ENCODE peak calls at places on chromosomes 5 and 9, in seven cellular contexts. O is uterus, M is fibroblast of lung, D is sigmoid colon, J is tibial artery, E is keratinocyte, H is stomach. G is an unnamed sample. For H3K9me3 and H3K4me1, the result is how much of the 10 kb centered on the place peaks cover.

GRCh38 chr9:123453904-123454321 is 97.9 kb downstream of the CRB2 start:
- DNase-seq in O (no peak), M (peak), D (peak), J (no peak), E (no peak), H (peak), G (peak)

GRCh38 chr5:58794875-58795274 is 212.0 kb downstream of the RAB3C start:
- DNase-seq in O (no peak), M (no peak), D (no peak), J (no peak), E (no peak), H (no peak), G (no peak)

GRCh38 chr5:125185740-125186139 is 439.3 kb upstream of the ZNF608 start:
- DNase-seq in O (no peak), M (no peak), D (no peak), J (no peak), E (no peak), H (no peak), G (no peak)

GRCh38 chr5:14231156-14231555 is 88.0 kb downstream of the TRIO start:
- DNase-seq in O (no peak), M (peak), D (no peak), J (no peak), E (no peak), H (no peak), G (no peak)

GRCh38 chr9:89179535-89179919 is 909 bp upstream of the SHC3 start:
- DNase-seq in O (no peak), M (peak), D (no peak), J (no peak), E (no peak), H (no peak), G (no peak)

GRCh38 chr9:134328341-134328840 is 2.1 kb downstream of the RXRA start:
- DNase-seq in O (no peak), M (no peak), D (no peak), J (no peak), E (no peak), H (peak), G (no peak)

GRCh38 chr5:98975223-98975622 is 46.4 kb upstream of the CHD1 start:
- DNase-seq in O (no peak), M (peak), D (no peak), J (no peak), E (no peak), H (no peak), G (no peak)

GRCh38 chr9:126491256-126491879 is 122.4 kb upstream of the LMX1B start:
- DNase-seq in O (peak), M (peak), D (no peak), J (no peak), E (no peak), H (peak), G (no peak)

GRCh38 chr5:152560508-152561137 is 155.5 kb upstream of the NMUR2 start:
- DNase-seq in O (no peak), M (peak), D (no peak), J (peak), E (no peak), H (peak), G (no peak)

GRCh38 chr5:173707392-173707791 is 90.9 kb upstream of the BOD1 start:
- DNase-seq in O (no peak), M (peak), D (no peak), J (peak), E (no peak), H (no peak), G (peak)

GRCh38 chr9:123090956-123091355 is 57.5 kb downstream of the GPR21 start:
- DNase-seq in O (no peak), M (no peak), D (no peak), J (no peak), E (no peak), H (no peak), G (no peak)

GRCh38 chr9:33458444-33458843 is 11.1 kb upstream of the AQP3 start:
- DNase-seq in O (no peak), M (peak), D (no peak), J (no peak), E (peak), H (peak), G (no peak)

GRCh38 chr9:126307306-126308061 is 19.1 kb upstream of the MVB12B start:
- DNase-seq in O (no peak), M (no peak), D (no peak), J (no peak), E (no peak), H (no peak), G (no peak)

GRCh38 chr5:134460551-134460950 is 48.9 kb upstream of the CDKN2AIPNL start:
- DNase-seq in O (no peak), M (no peak), D (no peak), J (no peak), E (no peak), H (no peak), G (no peak)

GRCh38 chr5:137605377-137605776 is 106.3 kb upstream of the SPOCK1 start:
- DNase-seq in O (no peak), M (peak), D (no peak), J (no peak), E (no peak), H (no peak), G (no peak)

GRCh38 chr9:134502261-134503211 is 139.1 kb upstream of the COL5A1 start:
- DNase-seq in O (peak), M (peak), D (peak), J (peak), E (no peak), H (peak), G (peak)

GRCh38 chr5:131532016-131532640 is 102.9 kb downstream of the RAPGEF6 start:
- DNase-seq in O (no peak), M (no peak), D (no peak), J (no peak), E (no peak), H (no peak), G (no peak)

GRCh38 chr5:90093931-90094485 is 315.5 kb downstream of the CETN3 start:
- DNase-seq in O (no peak), M (no peak), D (no peak), J (no peak), E (peak), H (no peak), G (no peak)

GRCh38 chr5:90095292-90096060 is 314.1 kb downstream of the CETN3 start:
- DNase-seq in O (no peak), M (peak), D (no peak), J (no peak), E (peak), H (no peak), G (no peak)

GRCh38 chr5:90096415-90097081 is 313.0 kb downstream of the CETN3 start:
- DNase-seq in O (peak), M (peak), D (no peak), J (no peak), E (peak), H (peak), G (peak)

GRCh38 chr5:90099099-90099498 is 310.5 kb downstream of the CETN3 start:
- DNase-seq in O (no peak), M (peak), D (no peak), J (no peak), E (no peak), H (no peak), G (no peak)

GRCh38 chr5:90097082-90097477 is 312.5 kb downstream of the CETN3 start:
- DNase-seq in O (no peak), M (no peak), D (no peak), J (no peak), E (no peak), H (no peak), G (no peak)
- H3K9me3 ChIP-seq in O (under half), M (under half), D (under half), J (under half), E (under half), H (under half), G (under half)

DNA sequence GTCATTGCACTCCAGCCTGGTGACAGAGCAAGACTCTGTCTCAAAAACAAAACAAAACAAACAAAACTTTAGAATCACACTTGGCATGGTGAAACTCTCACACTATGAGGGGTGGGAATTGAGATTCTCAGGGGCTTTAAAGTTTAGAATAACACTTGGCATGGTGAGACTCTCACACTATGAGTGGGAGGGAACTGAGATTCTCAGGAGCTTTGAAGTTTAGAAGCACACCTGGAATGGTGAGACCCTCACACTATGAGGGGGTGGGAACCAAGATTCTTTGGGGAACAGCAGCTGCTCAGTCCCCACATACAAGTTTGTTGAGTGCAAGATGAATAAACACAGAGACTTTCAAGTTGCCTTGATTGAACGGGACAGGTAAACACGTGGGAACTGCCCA is 149.4 kb downstream of the HSD17B3 start:
- DNase-seq in O (no peak), M (no peak), D (no peak), J (no peak), E (no peak), H (no peak), G (no peak)
- H3K4me1 ChIP-seq in O (under half), M (under half), D (under half), J (under half), E (under half), H (under half), G (under half)

DNA sequence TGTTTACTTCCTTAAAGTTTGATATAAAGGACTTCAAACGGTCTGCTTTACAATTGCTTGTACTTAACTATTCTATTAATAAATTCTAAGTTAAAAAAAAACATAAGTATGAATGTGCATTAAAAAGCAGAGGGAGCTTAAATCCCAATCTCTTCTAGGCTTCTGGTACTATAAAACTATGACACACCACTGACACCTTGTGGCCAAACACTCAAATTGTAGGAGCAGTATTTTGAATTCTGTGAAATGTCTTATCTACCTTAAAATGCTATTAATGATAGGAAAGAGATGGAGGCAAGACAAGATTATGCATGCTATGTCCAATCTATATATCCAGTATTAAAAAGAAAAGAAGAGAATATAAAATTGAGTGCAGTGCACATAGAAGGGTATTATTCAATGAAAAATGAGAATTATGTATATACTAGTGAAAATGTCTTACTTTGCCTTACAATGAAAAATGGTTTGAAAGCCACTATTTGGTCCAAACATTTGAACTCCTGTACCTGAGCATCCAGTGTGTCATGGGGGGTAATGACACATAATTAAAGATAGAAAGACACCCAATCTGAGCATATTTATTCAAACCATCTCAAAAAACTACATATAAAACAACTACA is 87.6 kb downstream of the ERP44 start:
- DNase-seq in O (no peak), M (peak), D (no peak), J (no peak), E (peak), H (no peak), G (no peak)
- TF ChIP-seq CTCF in O (no peak), M (peak), D (peak), J (peak), E (no peak), H (no peak), G (no peak)

DNA sequence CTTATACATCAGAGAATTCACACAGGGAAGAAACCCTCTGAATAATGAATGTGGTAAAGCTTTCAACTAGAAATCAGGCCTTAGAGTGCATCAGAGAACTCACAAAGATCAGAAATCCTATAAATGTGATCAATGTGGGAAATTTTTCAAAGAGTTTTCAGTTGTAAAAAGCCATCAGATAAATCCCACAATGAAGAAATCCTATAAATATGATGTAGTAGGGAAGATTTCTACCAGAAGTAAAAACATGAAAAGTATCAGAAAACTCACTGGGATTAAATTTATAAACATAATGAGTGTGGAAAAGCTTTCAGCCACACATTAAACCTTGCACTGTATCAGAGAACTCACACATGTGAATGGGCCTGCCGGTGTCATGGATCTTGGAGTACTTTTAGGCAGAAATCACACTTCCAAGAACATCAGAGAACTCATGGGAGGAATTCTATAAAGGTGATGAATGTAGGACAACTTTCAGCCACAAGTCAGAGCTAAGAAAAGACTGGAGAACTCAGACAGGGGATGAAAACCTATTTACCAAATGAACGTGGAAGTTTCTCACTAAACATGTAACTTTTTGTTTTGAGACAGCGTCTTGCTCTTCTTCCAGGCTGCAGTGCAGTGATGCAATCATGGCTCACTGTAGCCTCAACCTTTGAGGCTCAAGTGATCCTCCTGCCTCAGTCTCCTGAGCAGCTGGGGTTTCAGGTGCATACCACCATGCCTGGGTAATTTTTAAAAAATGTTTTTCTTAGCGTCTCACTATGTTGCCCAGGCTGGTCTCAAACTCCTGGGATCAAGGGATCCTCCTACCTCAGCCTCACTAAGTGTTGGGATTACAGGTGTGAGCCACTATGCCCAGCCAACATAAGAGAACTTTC is 39.5 kb downstream of the ZNF510 start:
- DNase-seq in O (no peak), M (no peak), D (no peak), J (no peak), E (no peak), H (no peak), G (no peak)
- H3K9me3 ChIP-seq in O (under half), M (under half), D (under half), J (half or more), E (under half), H (half or more), G (half or more)